ENCODE peak calls at places on chromosomes 4 and X, in ten cellular contexts. P, C, H, X, D, Q, F, N, R and Y are unnamed samples.

GRCh38 chrX:40058719-40059118 is 39.0 kb downstream of the BCOR start:
- DNase-seq in P (no peak), C (no peak), H (no peak), X (no peak), D (no peak), Q (no peak), F (no peak), N (no peak), R (no peak), Y (no peak)

GRCh38 chr4:56434599-56435000 is 815 bp downstream of the PPAT start:
- DNase-seq in P (no peak), C (no peak), H (peak; percentile 69), X (no peak), D (no peak), Q (peak; percentile 31), F (no peak), N (no peak), R (no peak), Y (peak; percentile 64)

GRCh38 chrX:21487832-21488231 is 113.6 kb downstream of the CNKSR2 start:
- DNase-seq in P (peak; percentile 12), C (no peak), H (peak; percentile 76), X (no peak), D (no peak), Q (no peak), F (no peak), N (no peak), R (no peak), Y (no peak)

GRCh38 chr4:150123073-150123472 is 44.8 kb downstream of the DCLK2 start:
- DNase-seq in P (no peak), C (no peak), H (no peak), X (no peak), D (no peak), Q (no peak), F (no peak), N (no peak), R (no peak), Y (no peak)

GRCh38 chrX:103716967-103717366 is 6.3 kb downstream of the TMEM31 start:
- DNase-seq in P (peak; percentile 40), C (no peak), H (peak; percentile 24), X (no peak), D (no peak), Q (no peak), F (no peak), N (no peak), R (no peak), Y (no peak)

GRCh38 chr4:7933631-7934510 is 5.8 kb downstream of the AFAP1 start:
- DNase-seq in P (no peak), C (no peak), H (peak; percentile 84), X (no peak), D (no peak), Q (no peak), F (no peak), N (no peak), R (no peak), Y (peak; percentile 49)

GRCh38 chr4:107037188-107037587 is 1.1 kb upstream of the DKK2 start:
- DNase-seq in P (no peak), C (no peak), H (peak; percentile 42), X (no peak), D (no peak), Q (no peak), F (no peak), N (peak; percentile 52), R (no peak), Y (peak; percentile 59)

GRCh38 chr4:184748251-184748652 is 14.4 kb upstream of the CENPU start:
- DNase-seq in P (no peak), C (no peak), H (no peak), X (no peak), D (no peak), Q (peak; percentile 94), F (no peak), N (no peak), R (no peak), Y (no peak)

GRCh38 chr4:187603093-187603395 is 392.5 kb upstream of the ZFP42 start:
- DNase-seq in P (no peak), C (no peak), H (no peak), X (no peak), D (no peak), Q (no peak), F (no peak), N (no peak), R (no peak), Y (no peak)

GRCh38 chr4:3786196-3786869 is 20.1 kb downstream of the ADRA2C start:
- DNase-seq in P (peak; percentile 10), C (no peak), H (peak; percentile 36), X (no peak), D (no peak), Q (no peak), F (no peak), N (peak; percentile 69), R (no peak), Y (peak; percentile 79)

GRCh38 chr4:72473434-72473900 is 95.6 kb downstream of the ADAMTS3 start:
- DNase-seq in P (no peak), C (no peak), H (no peak), X (no peak), D (no peak), Q (no peak), F (no peak), N (no peak), R (no peak), Y (no peak)

GRCh38 chr4:154618708-154619315 is 6.4 kb upstream of the FGG start:
- DNase-seq in P (no peak), C (peak; percentile 64), H (peak; percentile 70), X (peak; percentile 19), D (no peak), Q (peak; percentile 46), F (peak; percentile 40), N (peak; percentile 47), R (peak; percentile 39), Y (peak; percentile 60)

GRCh38 chr4:38322709-38323108 is 341.3 kb upstream of the KLF3 start:
- DNase-seq in P (no peak), C (no peak), H (peak; percentile 25), X (no peak), D (no peak), Q (no peak), F (no peak), N (no peak), R (no peak), Y (no peak)

GRCh38 chrX:38943120-38943519 is 141.9 kb downstream of the MID1IP1 start:
- DNase-seq in P (no peak), C (no peak), H (no peak), X (no peak), D (no peak), Q (no peak), F (no peak), N (no peak), R (no peak), Y (no peak)

GRCh38 chrX:78066110-78066509 is 37.9 kb upstream of the PGK1 start:
- DNase-seq in P (peak; percentile 23), C (no peak), H (no peak), X (no peak), D (no peak), Q (no peak), F (no peak), N (no peak), R (no peak), Y (no peak)

GRCh38 chr4:153170407-153170806 is 33.8 kb upstream of the TRIM2 start:
- DNase-seq in P (no peak), C (no peak), H (no peak), X (no peak), D (no peak), Q (no peak), F (no peak), N (no peak), R (no peak), Y (no peak)

GRCh38 chrX:12685541-12685940 is 105.7 kb upstream of the PRPS2 start:
- DNase-seq in P (peak; percentile 39), C (no peak), H (no peak), X (no peak), D (no peak), Q (no peak), F (no peak), N (no peak), R (no peak), Y (no peak)

GRCh38 chr4:20684852-20685763 is 15.2 kb upstream of the PACRGL start:
- DNase-seq in P (no peak), C (no peak), H (peak; percentile 40), X (no peak), D (no peak), Q (no peak), F (no peak), N (no peak), R (peak; percentile 14), Y (no peak)

GRCh38 chrX:74232859-74233258 is 71.1 kb upstream of the ZCCHC13 start:
- DNase-seq in P (peak; percentile 54), C (no peak), H (peak; percentile 77), X (no peak), D (no peak), Q (peak; percentile 11), F (no peak), N (no peak), R (no peak), Y (no peak)

GRCh38 chr4:139641218-139641617 is 24.4 kb upstream of the MGST2 start:
- DNase-seq in P (peak; percentile 65), C (no peak), H (no peak), X (no peak), D (no peak), Q (no peak), F (no peak), N (no peak), R (no peak), Y (no peak)

GRCh38 chr4:53541577-53542206 is 49.6 kb downstream of the LNX1 start:
- DNase-seq in P (peak; percentile 88), C (no peak), H (peak; percentile 85), X (no peak), D (no peak), Q (no peak), F (no peak), N (no peak), R (no peak), Y (no peak)

GRCh38 chr4:68272860-68273259 is 27.4 kb upstream of the TMPRSS11B start:
- DNase-seq in P (no peak), C (no peak), H (no peak), X (no peak), D (no peak), Q (no peak), F (no peak), N (no peak), R (no peak), Y (no peak)

GRCh38 chr4:42954925-42955669 is 62.6 kb downstream of the GRXCR1 start:
- DNase-seq in P (peak; percentile 32), C (no peak), H (no peak), X (no peak), D (no peak), Q (no peak), F (no peak), N (peak; percentile 30), R (no peak), Y (peak; percentile 81)

GRCh38 chr4:81682492-81682891 is 210.8 kb upstream of the RASGEF1B start:
- DNase-seq in P (no peak), C (no peak), H (no peak), X (no peak), D (no peak), Q (peak; percentile 89), F (no peak), N (no peak), R (no peak), Y (no peak)

GRCh38 chr4:176256921-176257320 is 12.1 kb downstream of the ASB5 start:
- DNase-seq in P (no peak), C (no peak), H (no peak), X (no peak), D (no peak), Q (no peak), F (no peak), N (no peak), R (no peak), Y (no peak)

GRCh38 chr4:186021461-186022167 is 47.3 kb upstream of the TLR3 start:
- DNase-seq in P (no peak), C (no peak), H (peak; percentile 71), X (no peak), D (no peak), Q (no peak), F (no peak), N (peak; percentile 41), R (peak; percentile 8), Y (peak; percentile 44)